ENCODE peak calls at places on chromosomes 6 and 20, in six cellular contexts. O is H9, E is H1, G is IMR-90, S is mesendoderm, R is trophoblast cell. X is an unnamed sample.

GRCh38 chr6:53793318-53793975 is 1.4 kb upstream of the LRRC1 start:
- DNase-seq in O (peak), E (no peak), G (peak), S (peak), R (peak), X (peak)

GRCh38 chr6:151905072-151905471 is 97.6 kb downstream of the ESR1 start:
- DNase-seq in O (no peak), E (no peak), G (no peak), S (no peak), R (no peak), X (no peak)

GRCh38 chr6:151317206-151317994 is 74.0 kb downstream of the ZBTB2 start:
- DNase-seq in O (no peak), E (no peak), G (peak), S (peak), R (peak), X (no peak)

GRCh38 chr6:135192256-135193174 is 11.4 kb downstream of the MYB start:
- DNase-seq in O (no peak), E (no peak), G (no peak), S (no peak), R (no peak), X (no peak)

GRCh38 chr6:44416103-44416502 is 28.6 kb downstream of the CDC5L start:
- DNase-seq in O (no peak), E (no peak), G (peak), S (no peak), R (no peak), X (no peak)

GRCh38 chr6:167722634-167723309 is 103.9 kb upstream of the AFDN start:
- DNase-seq in O (peak), E (no peak), G (no peak), S (no peak), R (no peak), X (no peak)

GRCh38 chr6:16731503-16732018 is 29.7 kb downstream of the ATXN1 start:
- DNase-seq in O (no peak), E (no peak), G (no peak), S (no peak), R (no peak), X (no peak)

GRCh38 chr20:20461526-20461925 is 93.6 kb downstream of the INSM1 start:
- DNase-seq in O (no peak), E (no peak), G (no peak), S (no peak), R (no peak), X (no peak)

GRCh38 chr6:53258076-53258773 is 90.5 kb downstream of the ELOVL5 start:
- DNase-seq in O (peak), E (no peak), G (no peak), S (peak), R (no peak), X (no peak)

GRCh38 chr20:44961024-44961866 is 1.0 kb upstream of the TOMM34 start:
- DNase-seq in O (no peak), E (no peak), G (peak), S (peak), R (no peak), X (no peak)

GRCh38 chr6:155352812-155353211 is 38.5 kb upstream of the TFB1M start:
- DNase-seq in O (no peak), E (no peak), G (peak), S (no peak), R (no peak), X (no peak)

GRCh38 chr6:141258516-141258915 is 874.2 kb upstream of the GJE1 start:
- DNase-seq in O (no peak), E (no peak), G (no peak), S (no peak), R (no peak), X (no peak)

GRCh38 chr6:107692351-107692750 is 131.8 kb downstream of the SCML4 start:
- DNase-seq in O (no peak), E (no peak), G (peak), S (no peak), R (peak), X (no peak)

GRCh38 chr6:122995930-122996796 is at the start of gene CLVS2:
- DNase-seq in O (peak), E (peak), G (no peak), S (peak), R (peak), X (peak)

GRCh38 chr6:16671302-16672289 is 89.7 kb downstream of the ATXN1 start:
- DNase-seq in O (no peak), E (no peak), G (no peak), S (peak), R (no peak), X (no peak)

GRCh38 chr6:109172096-109172495 is 76.8 kb downstream of the CEP57L1 start:
- DNase-seq in O (no peak), E (no peak), G (no peak), S (no peak), R (peak), X (no peak)

GRCh38 chr6:170231496-170232185 is 59.2 kb downstream of the DLL1 start:
- DNase-seq in O (no peak), E (no peak), G (peak), S (peak), R (no peak), X (no peak)

GRCh38 chr20:43846516-43846905 is 68.1 kb upstream of the TOX2 start:
- DNase-seq in O (no peak), E (no peak), G (no peak), S (no peak), R (no peak), X (no peak)

GRCh38 chr6:43736844-43737243 is 33.2 kb upstream of the VEGFA start:
- DNase-seq in O (peak), E (no peak), G (no peak), S (no peak), R (no peak), X (no peak)

GRCh38 chr20:34331838-34332237 is 28.7 kb upstream of the AHCY start:
- DNase-seq in O (peak), E (no peak), G (no peak), S (no peak), R (no peak), X (no peak)

GRCh38 chr20:57164872-57165271 is 101.6 kb downstream of the BMP7 start:
- DNase-seq in O (no peak), E (no peak), G (no peak), S (no peak), R (no peak), X (no peak)

GRCh38 chr6:165766457-165766856 is 103.4 kb upstream of the PDE10A start:
- DNase-seq in O (no peak), E (no peak), G (peak), S (no peak), R (no peak), X (no peak)

GRCh38 chr6:3410385-3411360 is 46.2 kb downstream of the SLC22A23 start:
- DNase-seq in O (peak), E (no peak), G (peak), S (peak), R (peak), X (peak)

GRCh38 chr20:56554869-56555268 is 21.8 kb downstream of the FAM209B start:
- DNase-seq in O (peak), E (no peak), G (peak), S (peak), R (peak), X (no peak)

GRCh38 chr6:25017932-25018581 is 82.3 kb upstream of the RIPOR2 start:
- DNase-seq in O (peak), E (peak), G (peak), S (peak), R (peak), X (peak)

GRCh38 chr6:125823180-125823579 is 32.4 kb downstream of the NCOA7 start:
- DNase-seq in O (no peak), E (no peak), G (no peak), S (no peak), R (no peak), X (no peak)

GRCh38 chr6:169255643-169256042 is 2.0 kb upstream of the THBS2 start:
- DNase-seq in O (no peak), E (no peak), G (no peak), S (no peak), R (no peak), X (no peak)

GRCh38 chr6:35014786-35015185 is 125.7 kb downstream of the ANKS1A start:
- DNase-seq in O (no peak), E (no peak), G (peak), S (peak), R (no peak), X (no peak)

GRCh38 chr6:99369533-99369932 is 20.1 kb upstream of the FAXC start:
- DNase-seq in O (no peak), E (no peak), G (no peak), S (peak), R (no peak), X (no peak)

GRCh38 chr6:77124604-77125003 is 338.7 kb downstream of the HTR1B start:
- DNase-seq in O (no peak), E (no peak), G (peak), S (peak), R (no peak), X (no peak)

GRCh38 chr6:815348-815738 is 122.4 kb upstream of the EXOC2 start:
- DNase-seq in O (no peak), E (no peak), G (no peak), S (peak), R (no peak), X (no peak)

DNA sequence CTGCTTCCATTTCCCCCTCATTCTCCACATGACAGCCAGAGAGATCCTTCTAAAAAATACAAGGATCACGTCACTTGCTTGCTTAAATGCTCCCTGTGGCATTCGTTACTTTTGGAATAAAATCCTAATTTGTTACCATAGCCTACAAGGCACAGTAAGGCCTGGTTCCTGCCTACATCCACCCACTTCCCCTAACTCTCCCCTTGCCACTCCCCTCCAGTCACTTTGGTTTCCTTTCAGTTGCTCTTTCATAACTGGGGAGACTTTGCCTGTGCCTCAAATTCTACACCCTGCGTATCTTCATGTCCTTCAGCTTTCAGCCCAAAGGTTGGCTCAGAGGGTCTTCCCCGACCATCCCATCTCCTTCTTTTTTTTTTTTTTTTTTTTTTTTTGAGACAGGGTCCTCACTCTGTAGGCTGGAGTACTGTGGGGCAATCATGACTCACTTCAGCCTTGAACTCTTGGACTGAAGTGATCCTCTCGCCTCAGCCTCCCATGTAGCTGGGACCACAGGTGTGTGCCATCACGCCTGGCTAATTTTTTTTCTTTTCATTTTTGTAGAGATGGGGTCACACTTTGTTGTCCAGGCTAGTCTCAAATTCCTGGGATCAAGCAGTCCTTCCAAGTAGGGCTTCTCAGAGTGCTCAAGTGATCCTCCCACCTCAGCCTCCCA is 12.5 kb downstream of the ID1 start:
- DNase-seq in O (no peak), E (no peak), G (no peak), S (no peak), R (no peak), X (no peak)
- H2AK5ac ChIP-seq in O (no peak), E (no peak), G (no peak), S (no peak), R (no peak), X (no peak)

GRCh38 chr20:50116368-50116999 is 3.5 kb upstream of the UBE2V1 start:
- DNase-seq in O (no peak), E (no peak), G (no peak), S (no peak), R (no peak), X (no peak)
- H2AK5ac ChIP-seq in O (no peak), E (no peak), G (peak), S (peak), R (no peak), X (peak)

GRCh38 chr20:1242099-1242498 is 16.3 kb downstream of the RAD21L1 start:
- DNase-seq in O (no peak), E (no peak), G (no peak), S (no peak), R (no peak), X (no peak)
- H2AK5ac ChIP-seq in O (no peak), E (no peak), G (peak), S (no peak), R (no peak), X (no peak)

GRCh38 chr6:7156666-7157278 is 49.0 kb downstream of the RREB1 start:
- DNase-seq in O (no peak), E (no peak), G (peak), S (no peak), R (peak), X (no peak)

GRCh38 chr6:7157752-7158616 is 50.2 kb downstream of the RREB1 start:
- DNase-seq in O (no peak), E (no peak), G (peak), S (peak), R (peak), X (no peak)

GRCh38 chr6:7153807-7154206 is 46.0 kb downstream of the RREB1 start:
- DNase-seq in O (no peak), E (no peak), G (no peak), S (no peak), R (no peak), X (no peak)

GRCh38 chr6:7154341-7155139 is 46.8 kb downstream of the RREB1 start:
- DNase-seq in O (no peak), E (no peak), G (no peak), S (no peak), R (no peak), X (no peak)

GRCh38 chr6:7155871-7156579 is 48.3 kb downstream of the RREB1 start:
- DNase-seq in O (no peak), E (no peak), G (no peak), S (no peak), R (no peak), X (no peak)
- H2AK5ac ChIP-seq in O (no peak), E (no peak), G (peak), S (no peak), R (no peak), X (no peak)

DNA sequence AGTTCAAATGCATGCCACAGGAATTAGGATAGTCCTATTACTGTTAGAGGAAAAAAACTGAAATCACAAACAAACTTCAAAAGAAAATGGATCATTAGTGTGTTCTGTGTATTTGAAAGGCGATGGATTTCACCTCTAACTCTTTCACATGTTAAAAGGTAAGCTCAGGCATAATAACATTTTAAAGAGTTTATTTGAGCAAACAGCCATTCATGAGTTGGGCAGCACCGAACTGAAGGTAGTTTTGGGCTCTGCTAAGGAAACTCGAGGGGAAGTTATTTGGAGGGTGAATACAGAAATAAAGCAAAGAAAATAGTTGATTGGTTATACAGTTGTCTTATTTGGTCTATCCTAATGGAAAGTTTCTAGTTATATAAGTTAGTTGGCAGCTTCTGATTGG is 546.5 kb upstream of the POU3F2 start:
- DNase-seq in O (no peak), E (no peak), G (no peak), S (no peak), R (no peak), X (no peak)
- H2AK5ac ChIP-seq in O (no peak), E (no peak), G (no peak), S (no peak), R (no peak), X (no peak)

GRCh38 chr20:47350691-47351545 is 5.6 kb downstream of the ZMYND8 start:
- DNase-seq in O (no peak), E (no peak), G (no peak), S (no peak), R (no peak), X (no peak)
- H2AK5ac ChIP-seq in O (no peak), E (no peak), G (no peak), S (no peak), R (no peak), X (no peak)

GRCh38 chr6:26311012-26311384 is 54.0 kb upstream of the BTN3A2 start:
- DNase-seq in O (no peak), E (no peak), G (peak), S (peak), R (no peak), X (no peak)
- H2AK5ac ChIP-seq in O (no peak), E (no peak), G (peak), S (no peak), R (no peak), X (no peak)

X was measured in neuronal stem cell.